ENCODE peak calls at places on chromosomes 16 and 17, in eight cellular contexts. K is left ventricle myocardium inferior, E is H9, Q is cardiac muscle cell, O is transverse colon, Y is OCI-LY7, V is right lobe of liver, W is stomach. I is an unnamed sample. For H3K4me1, the result is how much of the 10 kb centered on the place peaks cover.

GRCh38 chr16:66377327-66377723 is 10.8 kb downstream of the CDH5 start:
- DNase-seq in W (no peak), K (no peak), V (no peak), E (no peak), Y (no peak), O (no peak), Q (no peak), I (no peak)

GRCh38 chr17:17628388-17629008 is 37.0 kb upstream of the PEMT start:
- DNase-seq in W (peak), Y (peak), V (no peak), O (peak), E (no peak), K (no peak), Q (no peak), I (no peak)

GRCh38 chr16:67311607-67312449 is 14.7 kb downstream of the KCTD19 start:
- DNase-seq in Y (no peak), E (no peak), K (no peak), O (no peak), W (no peak), V (no peak), Q (peak), I (peak)

GRCh38 chr17:28727727-28728363 is 743 bp upstream of the NEK8 start:
- DNase-seq in W (peak), K (no peak), O (peak), V (no peak), Q (peak), Y (peak), E (peak), I (no peak)

GRCh38 chr16:11691771-11692170 is 23.5 kb downstream of the SNN start:
- DNase-seq in Y (no peak), E (no peak), O (no peak), V (no peak), K (no peak), Q (no peak), W (no peak), I (peak)

GRCh38 chr17:3870871-3871306 is 22.0 kb downstream of the CAMKK1 start:
- DNase-seq in V (no peak), W (peak), O (peak), E (no peak), K (no peak), Y (no peak), Q (peak), I (peak)

GRCh38 chr16:64952177-64952576 is 169.7 kb downstream of the CDH11 start:
- DNase-seq in O (no peak), W (no peak), Q (peak), E (no peak), K (no peak), V (no peak), Y (no peak), I (no peak)

GRCh38 chr17:4881761-4882555 is 17.4 kb upstream of the C17orf107 start:
- DNase-seq in O (peak), E (peak), V (peak), W (peak), Q (peak), Y (peak), K (peak), I (no peak)

GRCh38 chr16:1331712-1332617 is 1.5 kb upstream of the BAIAP3 start:
- DNase-seq in W (peak), Y (peak), V (peak), O (peak), Q (peak), K (peak), E (peak), I (peak)

GRCh38 chr17:43753488-43754129 is 5.0 kb downstream of the SOST start:
- DNase-seq in Q (no peak), K (no peak), E (no peak), W (no peak), O (no peak), V (no peak), Y (no peak), I (no peak)

GRCh38 chr17:885971-886571 is 93.5 kb downstream of the NXN start:
- DNase-seq in Q (no peak), W (peak), K (peak), E (no peak), V (peak), O (peak), Y (no peak), I (peak)

GRCh38 chr17:46811978-46812583 is 6.4 kb downstream of the WNT3 start:
- DNase-seq in W (no peak), Q (no peak), Y (no peak), V (no peak), K (no peak), E (no peak), O (no peak), I (no peak)

GRCh38 chr16:22677024-22677830 is 136.7 kb upstream of the HS3ST2 start:
- DNase-seq in V (no peak), O (no peak), Y (no peak), K (no peak), Q (no peak), E (peak), W (no peak), I (peak)

GRCh38 chr17:29115906-29116651 is 64.1 kb downstream of the MYO18A start:
- DNase-seq in Y (peak), Q (peak), W (no peak), K (no peak), V (no peak), E (peak), O (no peak), I (no peak)

GRCh38 chr17:49146620-49147306 is 14.2 kb downstream of the B4GALNT2 start:
- DNase-seq in Q (peak), W (no peak), E (no peak), V (no peak), Y (no peak), K (no peak), O (no peak), I (no peak)

GRCh38 chr16:10594312-10594950 is 14.0 kb upstream of the EMP2 start:
- DNase-seq in W (peak), E (no peak), K (no peak), O (peak), V (no peak), Y (no peak), Q (no peak), I (no peak)

GRCh38 chr17:32494621-32495346 is 8.0 kb downstream of the CDK5R1 start:
- DNase-seq in K (no peak), Q (no peak), O (no peak), E (no peak), W (no peak), V (no peak), Y (no peak), I (no peak)

GRCh38 chr17:65586899-65587298 is 25.5 kb upstream of the AXIN2 start:
- DNase-seq in V (no peak), O (no peak), Q (no peak), E (no peak), K (no peak), Y (no peak), W (no peak), I (no peak)

GRCh38 chr16:62573466-62573865 is 537.2 kb upstream of the CDH8 start:
- DNase-seq in Y (no peak), Q (no peak), E (no peak), O (no peak), K (no peak), W (no peak), V (no peak), I (no peak)

GRCh38 chr16:50066482-50067289 is 916 bp downstream of the HEATR3 start:
- DNase-seq in Q (no peak), W (no peak), E (no peak), O (no peak), V (no peak), Y (peak), K (no peak), I (no peak)

GRCh38 chr16:67445441-67445912 is 14.6 kb downstream of the HSD11B2 start:
- DNase-seq in Q (no peak), K (peak), O (peak), W (no peak), V (peak), Y (no peak), E (no peak), I (no peak)

GRCh38 chr17:17493249-17493985 is 2.8 kb downstream of the RASD1 start:
- DNase-seq in K (peak), Q (no peak), E (peak), V (no peak), Y (no peak), O (peak), W (peak), I (no peak)

GRCh38 chr17:28916302-28916934 is 13.5 kb upstream of the DHRS13 start:
- DNase-seq in Y (peak), O (no peak), W (peak), K (no peak), V (no peak), E (no peak), Q (peak), I (no peak)

GRCh38 chr17:55172612-55173011 is 92.1 kb upstream of the HLF start:
- DNase-seq in K (no peak), O (no peak), W (no peak), Y (no peak), V (no peak), Q (no peak), E (no peak), I (no peak)
- TF ChIP-seq CTCF in K (no peak), O (no peak), W (no peak), Y (no peak), V (no peak), Q (no peak), E (no peak), I (no peak)

DNA sequence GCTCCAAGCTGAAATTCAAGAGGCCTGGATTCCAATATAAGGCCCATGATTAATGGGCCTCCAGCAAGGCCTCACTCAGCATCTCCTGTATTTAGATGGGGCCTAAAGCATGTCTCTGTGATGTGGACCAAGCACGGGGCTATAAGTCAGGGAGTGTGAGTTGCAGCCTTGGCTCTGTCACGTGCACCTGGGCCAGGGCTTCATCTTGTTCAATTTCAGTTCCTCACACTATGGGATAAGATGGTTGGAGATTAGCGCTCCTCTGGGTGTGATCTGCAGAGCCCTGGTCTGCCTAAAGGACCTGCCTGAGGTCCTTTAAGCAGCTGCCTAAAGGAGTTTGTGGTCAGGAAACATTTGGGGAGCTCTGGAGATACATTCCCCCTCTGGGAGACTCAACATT is 25.2 kb downstream of the KLHL36 start:
- DNase-seq in Y (peak), W (no peak), V (no peak), K (no peak), Q (no peak), O (no peak), E (no peak), I (no peak)
- H3K4me1 ChIP-seq in Y (under half), W (under half), V (under half), K (under half), Q (under half), O (under half), E (under half), I (under half)

DNA sequence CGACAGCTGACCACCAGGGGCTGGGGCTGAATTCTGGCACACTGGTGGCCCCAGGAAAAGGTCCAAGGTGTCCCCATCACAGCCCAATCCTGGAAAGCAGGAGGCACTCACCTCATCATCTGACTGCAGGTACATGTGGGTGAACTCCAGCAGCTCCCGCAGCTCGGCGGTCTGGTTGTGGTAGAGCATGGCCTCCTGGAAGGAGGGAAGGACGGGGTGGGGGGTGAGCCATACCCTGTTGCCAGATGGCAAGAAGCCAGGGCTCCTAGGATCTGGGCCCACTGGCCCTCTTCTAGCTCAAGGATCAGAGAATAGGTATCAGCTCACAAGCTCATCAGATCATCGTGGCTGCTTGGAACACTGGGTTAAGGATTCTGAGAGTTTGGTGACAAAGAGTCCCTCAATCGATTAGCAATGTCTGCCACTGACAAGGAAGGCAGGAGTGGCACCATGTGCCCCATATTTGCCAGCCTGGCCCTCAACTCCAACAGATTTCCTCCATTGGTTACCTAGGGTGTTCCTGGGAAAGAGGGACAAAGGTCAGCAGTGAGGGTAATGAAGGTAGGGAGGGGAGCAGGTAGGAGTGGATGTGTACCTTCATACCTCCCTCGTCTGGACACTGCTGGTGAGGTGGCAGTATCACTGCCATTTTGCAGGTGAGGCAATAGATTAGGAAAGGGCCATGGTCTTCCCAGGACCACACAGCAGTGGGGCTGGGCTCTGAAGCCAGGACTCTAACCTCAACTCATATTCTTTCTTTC is 4.9 kb downstream of the P3H4 start:
- DNase-seq in W (no peak), K (no peak), Q (no peak), Y (no peak), V (no peak), E (no peak), O (peak), I (no peak)
- H3K27ac ChIP-seq in W (no peak), K (no peak), Q (no peak), Y (no peak), V (no peak), E (no peak), O (peak), I (no peak)

GRCh38 chr17:36148559-36149295 is 27.7 kb downstream of the TBC1D3B start:
- DNase-seq in Q (peak), K (peak), W (peak), Y (peak), E (peak), O (peak), V (peak), I (peak)
- TF ChIP-seq CTCF in Q (peak), K (peak), W (peak), Y (peak), E (peak), O (peak), V (peak), I (peak)

GRCh38 chr17:45296003-45296832 is 20.6 kb downstream of the MAP3K14 start:
- DNase-seq in W (no peak), V (no peak), K (peak), Y (peak), Q (peak), E (no peak), O (peak), I (no peak)

GRCh38 chr17:45296833-45297124 is 20.0 kb downstream of the MAP3K14 start:
- DNase-seq in Q (no peak), W (no peak), O (peak), K (no peak), V (no peak), Y (no peak), E (no peak), I (no peak)

GRCh38 chr17:45299311-45299710 is 17.5 kb downstream of the MAP3K14 start:
- DNase-seq in E (no peak), V (no peak), O (no peak), Y (peak), W (no peak), K (no peak), Q (no peak), I (no peak)

GRCh38 chr17:45300060-45300751 is 16.6 kb downstream of the MAP3K14 start:
- DNase-seq in V (no peak), Y (peak), O (no peak), Q (no peak), K (no peak), E (no peak), W (no peak), I (no peak)

DNA sequence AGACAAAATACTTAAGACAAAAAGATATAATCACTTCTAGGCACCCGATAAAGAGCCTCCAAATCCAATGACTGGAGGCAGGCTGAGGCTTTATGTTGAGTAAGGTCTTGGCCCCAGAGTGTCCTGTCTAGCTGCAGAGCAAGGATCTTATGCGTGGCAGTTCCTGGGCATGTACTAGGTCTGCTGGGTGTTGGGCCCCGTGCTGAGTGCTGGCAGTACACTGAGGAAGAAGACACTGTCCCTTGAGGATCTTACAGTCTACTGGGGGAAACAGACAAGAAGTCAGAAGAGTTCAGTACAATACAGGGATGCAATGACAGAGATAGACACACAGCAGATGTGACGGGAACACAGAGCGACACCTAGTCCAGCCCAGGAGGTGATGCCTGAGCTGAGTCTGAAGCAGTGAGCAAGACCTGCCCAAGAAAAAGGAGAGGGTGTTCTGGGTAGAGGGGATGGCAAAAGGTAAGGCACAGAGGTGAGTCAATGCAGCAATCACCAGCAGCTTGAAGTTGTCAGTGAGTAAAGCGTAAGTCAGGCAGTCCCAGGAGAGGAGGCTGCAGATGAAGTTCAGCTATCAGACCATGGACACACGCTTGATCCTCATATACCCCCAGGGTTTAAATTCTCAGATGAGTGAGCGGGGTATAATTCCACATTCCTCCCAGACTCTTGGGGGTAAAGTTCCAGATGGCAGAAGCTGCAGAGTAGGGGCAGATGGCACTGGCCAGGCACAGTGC is 18.1 kb downstream of the MAP3K14 start:
- DNase-seq in Y (no peak), E (no peak), W (no peak), V (no peak), O (no peak), Q (no peak), K (no peak), I (no peak)
- H3K4me1 ChIP-seq in Y (half or more), E (under half), W (half or more), V (under half), O (half or more), Q (under half), K (half or more), I (under half)

GRCh38 chr17:34756670-34757021 is 177.3 kb downstream of the TMEM132E start:
- DNase-seq in K (no peak), O (no peak), Y (no peak), V (no peak), W (no peak), Q (peak), E (peak), I (no peak)
- H3K27ac ChIP-seq in K (no peak), O (no peak), Y (no peak), V (no peak), W (no peak), Q (no peak), E (no peak), I (no peak)

GRCh38 chr16:87086575-87086974 is 230.6 kb downstream of the C16orf95 start:
- DNase-seq in Y (no peak), O (no peak), W (no peak), Q (peak), E (no peak), V (no peak), K (no peak), I (no peak)
- TF ChIP-seq CTCF in Y (no peak), O (no peak), W (no peak), Q (no peak), E (no peak), V (no peak), K (no peak), I (no peak)

GRCh38 chr17:77178050-77178449 is 37.3 kb downstream of the SEC14L1 start:
- DNase-seq in W (no peak), V (no peak), O (no peak), Q (no peak), K (no peak), E (no peak), Y (no peak), I (no peak)
- H3K4me1 ChIP-seq in W (half or more), V (under half), O (under half), Q (under half), K (half or more), E (under half), Y (under half), I (under half)

GRCh38 chr17:73308017-73308823 is 3.6 kb downstream of the CDC42EP4 start:
- DNase-seq in O (peak), K (peak), W (peak), E (no peak), V (peak), Q (peak), Y (no peak), I (peak)

GRCh38 chr17:73305845-73306836 is 5.7 kb downstream of the CDC42EP4 start:
- DNase-seq in O (no peak), Q (no peak), Y (no peak), V (no peak), E (no peak), K (no peak), W (no peak), I (no peak)

GRCh38 chr17:73304971-73305786 is 6.6 kb downstream of the CDC42EP4 start:
- DNase-seq in K (peak), Y (no peak), E (peak), Q (peak), W (peak), O (peak), V (no peak), I (peak)

GRCh38 chr17:73304438-73304837 is 7.4 kb downstream of the CDC42EP4 start:
- DNase-seq in Y (no peak), O (no peak), K (no peak), Q (no peak), E (no peak), W (no peak), V (no peak), I (no peak)

DNA sequence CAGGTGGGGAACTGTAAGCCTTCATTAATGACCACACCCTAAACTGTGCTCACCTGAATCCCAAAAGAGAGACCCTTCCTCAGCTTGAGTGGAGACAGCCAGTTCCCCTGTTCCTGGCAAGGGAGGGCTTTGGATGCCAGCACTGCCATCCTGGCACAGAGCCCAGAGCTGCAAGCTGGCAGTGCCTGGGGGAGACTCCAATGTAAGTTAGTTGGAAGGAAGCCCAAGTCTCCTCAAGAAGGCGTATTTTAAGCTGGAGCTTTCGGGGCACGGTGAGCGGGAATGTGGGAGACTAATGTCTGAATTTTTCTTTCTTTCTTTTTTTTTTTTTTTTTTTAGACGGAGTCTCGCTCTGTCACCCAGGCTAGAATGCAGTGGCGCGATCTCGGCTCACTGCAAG is 4.7 kb downstream of the CDC42EP4 start:
- DNase-seq in W (peak), V (peak), K (peak), Q (no peak), Y (no peak), O (peak), E (peak), I (no peak)
- H3K27ac ChIP-seq in W (peak), V (peak), K (peak), Q (no peak), Y (no peak), O (peak), E (no peak), I (peak)